ENCODE peak calls at places on chromosome 10, in five cellular contexts. F is A549, T is suprapubic skin, J is IMR-90, P is ovary. D is an unnamed sample.
A peak's percentile ranks its signal among the peaks of the same experiment; 100 is the strongest.

GRCh38 chr10:70761031-70761601 is 24.1 kb downstream of the TBATA start:
- DNase-seq in F (peak; percentile 19), T (no peak), J (no peak), P (no peak), D (no peak)

GRCh38 chr10:61935085-61935484 is 33.6 kb downstream of the ARID5B start:
- DNase-seq in F (no peak), T (no peak), J (no peak), P (no peak), D (no peak)

GRCh38 chr10:91071786-91072185 is 148.7 kb upstream of the PCGF5 start:
- DNase-seq in F (no peak), T (no peak), J (no peak), P (no peak), D (no peak)

GRCh38 chr10:29783211-29783947 is 148.6 kb upstream of the SVIL start:
- DNase-seq in F (no peak), T (no peak), J (peak; percentile 41), P (no peak), D (no peak)

GRCh38 chr10:48332166-48332870 is 25.8 kb downstream of the MAPK8 start:
- DNase-seq in F (no peak), T (no peak), J (no peak), P (no peak), D (no peak)

GRCh38 chr10:17599089-17599488 is 18.1 kb downstream of the HACD1 start:
- DNase-seq in F (peak; percentile 40), T (no peak), J (peak; percentile 55), P (no peak), D (no peak)

GRCh38 chr10:15168296-15168780 is at the start of gene NMT2:
- DNase-seq in F (no peak), T (peak; percentile 81), J (no peak), P (no peak), D (peak; percentile 73)

GRCh38 chr10:128064615-128065580 is 61.3 kb downstream of the MKI67 start:
- DNase-seq in F (no peak), T (peak; percentile 84), J (peak; percentile 49), P (no peak), D (peak; percentile 79)

GRCh38 chr10:37495415-37495814 is 362.0 kb downstream of the ZNF248 start:
- DNase-seq in F (peak; percentile 53), T (no peak), J (no peak), P (no peak), D (no peak)

GRCh38 chr10:128314691-128315090 is 188.5 kb upstream of the MKI67 start:
- DNase-seq in F (no peak), T (no peak), J (no peak), P (no peak), D (peak; percentile 25)

GRCh38 chr10:121804460-121804859 is 123.4 kb downstream of the ATE1 start:
- DNase-seq in F (no peak), T (no peak), J (peak; percentile 88), P (no peak), D (no peak)

GRCh38 chr10:24207781-24208611 is 942 bp upstream of the KIAA1217 start:
- DNase-seq in F (peak; percentile 10), T (no peak), J (no peak), P (peak; percentile 27), D (no peak)

GRCh38 chr10:70445718-70446485 is 4.4 kb upstream of the NODAL start:
- DNase-seq in F (no peak), T (no peak), J (peak; percentile 91), P (no peak), D (no peak)

GRCh38 chr10:14648042-14648765 is 126.5 kb downstream of the FAM107B start:
- DNase-seq in F (no peak), T (no peak), J (peak; percentile 65), P (no peak), D (no peak)

GRCh38 chr10:28400678-28401077 is 97.8 kb upstream of the MPP7 start:
- DNase-seq in F (no peak), T (no peak), J (no peak), P (no peak), D (no peak)

GRCh38 chr10:91462423-91462822 is 52.3 kb downstream of the HECTD2 start:
- DNase-seq in F (no peak), T (no peak), J (peak; percentile 42), P (no peak), D (no peak)

GRCh38 chr10:124671486-124672075 is 72.6 kb downstream of the FAM53B start:
- DNase-seq in F (peak; percentile 45), T (peak; percentile 89), J (no peak), P (no peak), D (peak; percentile 74)

GRCh38 chr10:102280397-102281015 is 35.2 kb downstream of the GBF1 start:
- DNase-seq in F (no peak), T (no peak), J (peak; percentile 21), P (no peak), D (no peak)

GRCh38 chr10:61081331-61081730 is 137.3 kb upstream of the RHOBTB1 start:
- DNase-seq in F (no peak), T (no peak), J (no peak), P (peak; percentile 19), D (no peak)

GRCh38 chr10:48533951-48534720 is 70.7 kb downstream of the ARHGAP22 start:
- DNase-seq in F (no peak), T (peak; percentile 52), J (no peak), P (no peak), D (no peak)

GRCh38 chr10:102434251-102434913 is 2.0 kb upstream of the CUEDC2 start:
- DNase-seq in F (no peak), T (no peak), J (peak; percentile 64), P (no peak), D (no peak)

GRCh38 chr10:117342638-117343037 is 32.6 kb downstream of the PDZD8 start:
- DNase-seq in F (peak; percentile 42), T (no peak), J (peak; percentile 83), P (no peak), D (no peak)

GRCh38 chr10:4221315-4221714 is 436.3 kb upstream of the KLF6 start:
- DNase-seq in F (no peak), T (no peak), J (no peak), P (no peak), D (no peak)

GRCh38 chr10:3757638-3758490 is 27.1 kb downstream of the KLF6 start:
- DNase-seq in F (no peak), T (peak; percentile 56), J (no peak), P (no peak), D (no peak)

GRCh38 chr10:110184363-110184762 is 23.0 kb upstream of the MXI1 start:
- DNase-seq in F (no peak), T (no peak), J (no peak), P (no peak), D (peak; percentile 40)

GRCh38 chr10:42970451-42971250 is 106.2 kb upstream of the RET start:
- DNase-seq in F (no peak), T (peak; percentile 67), J (no peak), P (no peak), D (peak; percentile 78)

GRCh38 chr10:70052462-70053211 is at the start of gene MACROH2A2:
- DNase-seq in F (peak; percentile 82), T (no peak), J (peak; percentile 66), P (peak; percentile 68), D (peak; percentile 88)

GRCh38 chr10:35409094-35409582 is 72.8 kb downstream of the CCNY start:
- DNase-seq in F (no peak), T (no peak), J (peak; percentile 90), P (no peak), D (no peak)

GRCh38 chr10:78255796-78256638 is 222.4 kb downstream of the RPS24 start:
- DNase-seq in F (peak; percentile 97), T (no peak), J (peak; percentile 99), P (peak; percentile 19), D (no peak)

GRCh38 chr10:96390460-96390864 is 31.7 kb upstream of the OPALIN start:
- DNase-seq in F (no peak), T (no peak), J (no peak), P (no peak), D (peak; percentile 37)

GRCh38 chr10:85548038-85548437 is 818.6 kb downstream of the GRID1 start:
- DNase-seq in F (peak; percentile 77), T (no peak), J (no peak), P (no peak), D (no peak)

GRCh38 chr10:118543714-118544400 is 51.6 kb downstream of the PRLHR start:
- DNase-seq in F (peak; percentile 57), T (no peak), J (peak; percentile 5), P (no peak), D (no peak)

GRCh38 chr10:70106958-70107791 is 25.4 kb downstream of the AIFM2 start:
- DNase-seq in F (peak; percentile 46), T (no peak), J (no peak), P (no peak), D (no peak)

GRCh38 chr10:101062231-101063161 is 707 bp downstream of the KAZALD1 start:
- DNase-seq in F (peak; percentile 75), T (no peak), J (peak; percentile 43), P (no peak), D (no peak)
- TF ChIP-seq POLR2A in F (peak; percentile 46), T (no peak), J (no peak), P (no peak), D (no peak)

GRCh38 chr10:132732518-132732917 is 53.4 kb downstream of the NKX6-2 start:
- DNase-seq in F (no peak), T (no peak), J (no peak), P (no peak), D (no peak)
- H3K4me3 ChIP-seq in F (no peak overlapping the region), T (no peak overlapping the region), J (no peak overlapping the region), P (no peak overlapping the region), D (no peak overlapping the region)

GRCh38 chr10:7397636-7398035 is 13.2 kb downstream of the SFMBT2 start:
- DNase-seq in F (no peak), T (no peak), J (no peak), P (no peak), D (no peak)

GRCh38 chr10:7401782-7402181 is 9.1 kb downstream of the SFMBT2 start:
- DNase-seq in F (no peak), T (no peak), J (no peak), P (no peak), D (no peak)

GRCh38 chr10:7400068-7400824 is 10.6 kb downstream of the SFMBT2 start:
- DNase-seq in F (no peak), T (no peak), J (no peak), P (no peak), D (no peak)

GRCh38 chr10:7401156-7401555 is 9.7 kb downstream of the SFMBT2 start:
- DNase-seq in F (no peak), T (no peak), J (no peak), P (no peak), D (no peak)

DNA sequence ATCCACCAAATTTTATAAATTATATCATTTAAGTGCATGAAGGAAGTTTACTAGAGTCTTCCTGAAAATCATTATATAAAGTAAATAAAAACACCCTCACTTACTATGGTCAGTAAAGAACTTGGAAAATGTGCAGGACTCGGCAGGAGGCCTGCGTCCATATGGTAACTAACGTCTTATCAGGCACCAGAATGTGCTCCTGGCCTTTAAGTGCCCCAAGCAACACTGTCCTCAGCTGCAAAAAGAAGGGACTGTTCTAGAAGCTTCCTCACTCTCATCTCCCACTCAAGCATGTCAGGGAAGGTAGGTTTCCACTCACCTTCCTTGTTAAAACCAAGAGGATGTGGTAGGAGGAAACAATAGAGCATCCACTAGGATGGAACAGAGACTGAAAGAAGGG is 11.3 kb downstream of the SFMBT2 start:
- DNase-seq in F (no peak), T (no peak), J (no peak), P (no peak), D (no peak)
- TF ChIP-seq POLR2A in F (no peak), T (no peak), J (no peak), P (no peak), D (no peak)

DNA sequence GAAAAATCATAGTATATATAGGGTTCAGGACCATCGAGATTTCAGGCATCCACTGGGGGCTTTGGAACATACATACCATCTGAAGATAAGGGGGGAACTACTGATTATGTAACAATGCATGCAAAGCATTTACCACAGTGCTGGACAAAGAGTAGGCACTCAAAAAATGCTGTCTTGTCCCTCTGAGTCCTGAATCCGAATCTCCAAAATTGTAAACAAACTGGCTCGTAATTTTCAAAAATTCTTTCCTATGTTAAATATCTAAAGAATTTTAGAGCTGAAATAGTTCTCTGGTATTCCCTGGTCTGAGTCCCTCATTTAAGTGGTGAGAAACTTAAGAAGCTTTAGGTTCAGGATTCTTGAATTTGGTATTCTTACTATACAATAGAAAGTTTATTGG is 167.8 kb upstream of the ASAH2 start:
- DNase-seq in F (no peak), T (no peak), J (no peak), P (no peak), D (no peak)
- H3K4me3 ChIP-seq in F (peak overlapping the region; percentile 58), T (peak overlapping the region; percentile 66), J (no peak overlapping the region), P (no peak overlapping the region), D (no peak overlapping the region)

D was measured in lower leg skin.